ENCODE peak calls at places on chromosomes 1 and 21, in six cellular contexts. V, W, M, P, K and C are unnamed samples. For H3K4me1 and H3K36me3, the result is how much of the 10 kb centered on the place peaks cover.

GRCh38 chr1:42434340-42434739 is 21.5 kb downstream of the ZMYND12 start:
- DNase-seq in K (no peak), V (no peak), M (no peak), P (no peak), W (no peak), C (no peak)

GRCh38 chr1:94182191-94182590 is 55.2 kb downstream of the ARHGAP29 start:
- DNase-seq in W (no peak), V (no peak), P (no peak), K (no peak), M (no peak), C (no peak)

GRCh38 chr1:180927348-180927747 is 14.7 kb downstream of the KIAA1614 start:
- DNase-seq in K (peak), P (no peak), M (no peak), V (no peak), W (no peak), C (no peak)

GRCh38 chr1:172325562-172325961 is 94.9 kb upstream of the C1orf105 start:
- DNase-seq in M (no peak), V (no peak), W (no peak), K (no peak), P (no peak), C (no peak)

GRCh38 chr1:231594123-231594522 is 32.5 kb upstream of the DISC1 start:
- DNase-seq in W (no peak), P (no peak), K (no peak), M (no peak), V (no peak), C (no peak)

GRCh38 chr21:25688284-25689035 is 46.2 kb downstream of the ATP5PF start:
- DNase-seq in V (no peak), M (no peak), W (no peak), K (no peak), P (no peak), C (no peak)

GRCh38 chr1:62508187-62508758 is 71.4 kb downstream of the USP1 start:
- DNase-seq in V (no peak), M (no peak), W (no peak), K (peak), P (no peak), C (no peak)

GRCh38 chr1:41479000-41479807 is 5.3 kb downstream of the EDN2 start:
- DNase-seq in K (no peak), V (peak), P (peak), W (peak), M (no peak), C (peak)

GRCh38 chr1:226181996-226182714 is 4.4 kb downstream of the ACBD3 start:
- DNase-seq in W (peak), P (peak), V (no peak), K (peak), M (peak), C (no peak)

GRCh38 chr1:240337795-240338194 is 246.1 kb downstream of the FMN2 start:
- DNase-seq in W (no peak), V (no peak), P (peak), K (no peak), M (peak), C (no peak)

GRCh38 chr1:117665523-117666274 is 59.9 kb downstream of the TENT5C start:
- DNase-seq in V (no peak), M (no peak), W (no peak), K (no peak), P (no peak), C (no peak)

GRCh38 chr1:111359376-111359775 is 68.2 kb downstream of the OVGP1 start:
- DNase-seq in P (no peak), V (no peak), K (no peak), W (no peak), M (no peak), C (no peak)

GRCh38 chr1:224894915-224895314 is 34.6 kb upstream of the DNAH14 start:
- DNase-seq in P (no peak), M (no peak), W (no peak), V (no peak), K (peak), C (no peak)

DNA sequence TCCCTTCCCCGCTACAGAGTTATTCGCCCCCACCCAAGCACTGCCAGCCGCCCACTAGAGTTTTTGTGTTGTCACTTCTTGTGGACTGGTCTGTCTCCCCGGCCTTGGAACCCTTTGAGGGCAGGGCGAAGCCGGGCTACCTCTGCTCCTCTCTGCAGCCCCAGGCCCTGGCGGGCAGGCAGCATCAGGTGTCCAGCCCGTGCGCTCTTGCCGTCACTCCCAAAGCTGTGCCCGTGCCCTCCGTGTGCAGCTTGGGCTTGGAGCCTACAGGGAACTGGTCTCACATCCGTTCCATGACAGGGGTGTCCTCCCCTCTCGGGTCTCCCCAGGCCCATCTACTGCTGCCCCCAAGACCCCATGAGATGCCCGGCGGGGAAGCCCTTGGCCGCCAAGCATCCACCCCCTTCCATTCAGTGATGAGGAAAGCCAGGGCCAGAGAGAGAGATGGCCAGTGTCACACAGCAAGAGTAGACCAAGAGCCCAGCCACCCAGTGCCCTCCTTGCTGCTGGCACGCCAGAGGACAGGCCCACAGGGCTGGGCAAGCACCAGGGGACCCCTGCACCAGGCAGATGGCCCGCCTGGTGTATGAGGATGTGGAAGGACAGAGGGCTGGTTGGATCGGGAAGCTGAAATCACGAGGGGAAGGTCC is 15.3 kb upstream of the LDLRAP1 start:
- DNase-seq in M (no peak), P (no peak), W (no peak), V (no peak), K (no peak), C (no peak)
- H3K4me1 ChIP-seq in M (under half), P (under half), W (under half), V (under half), K (under half), C (under half)

GRCh38 chr1:223820515-223820858 is 25.3 kb downstream of the TP53BP2 start:
- DNase-seq in P (no peak), W (no peak), M (no peak), K (no peak), V (no peak), C (no peak)

GRCh38 chr1:223824287-223824686 is 21.5 kb downstream of the TP53BP2 start:
- DNase-seq in K (no peak), V (no peak), W (no peak), P (no peak), M (no peak), C (no peak)

GRCh38 chr1:223824712-223825111 is 21.0 kb downstream of the TP53BP2 start:
- DNase-seq in P (no peak), M (no peak), V (no peak), W (no peak), K (no peak), C (no peak)

GRCh38 chr1:223819730-223820514 is 25.8 kb downstream of the TP53BP2 start:
- DNase-seq in K (peak), P (no peak), M (no peak), W (no peak), V (no peak), C (no peak)

DNA sequence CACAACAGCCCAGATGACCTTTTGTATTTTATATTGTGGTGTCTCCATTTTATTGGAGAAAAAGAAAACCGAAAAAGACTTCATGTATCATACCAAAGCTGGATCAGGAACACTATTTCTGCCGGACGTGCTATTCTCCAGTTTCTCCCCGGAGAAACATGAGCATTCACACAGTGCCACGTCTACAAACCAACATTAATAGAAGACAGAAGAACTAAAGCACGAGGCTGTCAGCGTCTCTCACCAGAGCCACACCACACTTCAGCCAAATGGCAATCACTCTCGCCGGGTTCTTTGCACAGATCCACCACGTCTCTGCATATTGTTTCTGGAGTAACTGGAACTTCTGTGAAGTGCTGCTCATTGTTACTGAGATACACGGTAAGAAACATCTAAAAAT is 24.8 kb downstream of the TP53BP2 start:
- DNase-seq in W (no peak), M (no peak), P (no peak), V (no peak), K (no peak), C (no peak)
- H3K36me3 ChIP-seq in W (under half), M (under half), P (under half), V (under half), K (under half), C (under half)

GRCh38 chr1:89706700-89707012 is 73.7 kb downstream of the LRRC8C start:
- DNase-seq in K (no peak), V (no peak), W (no peak), P (no peak), M (no peak), C (no peak)
- H3K4me3 ChIP-seq in K (no peak), V (no peak), W (no peak), P (no peak), M (no peak), C (no peak)

GRCh38 chr21:44876849-44877575 is 3.5 kb upstream of the PTTG1IP start:
- DNase-seq in W (no peak), V (no peak), M (no peak), P (no peak), K (no peak), C (no peak)
- H3K4me1 ChIP-seq in W (under half), V (half or more), M (under half), P (under half), K (under half), C (under half)